ENCODE peak calls at places on chromosomes 12 and 14, in eight cellular contexts. M, Z, Q, K, U, D, T and R are unnamed samples.

GRCh38 chr12:119685375-119685774 is 17.4 kb downstream of the PRKAB1 start:
- DNase-seq in M (no peak), T (no peak), U (no peak), D (no peak), K (no peak), Z (no peak), Q (no peak), R (no peak)

GRCh38 chr14:104150201-104151027 is 12.0 kb downstream of the KIF26A start:
- DNase-seq in M (peak), Q (peak), U (peak), K (peak), T (no peak), Z (peak), D (no peak), R (no peak)

GRCh38 chr14:30915596-30915995 is 41.2 kb downstream of the COCH start:
- DNase-seq in D (no peak), Q (no peak), U (no peak), T (no peak), K (peak), Z (no peak), M (no peak), R (no peak)

GRCh38 chr12:96196781-96197180 is 2.6 kb downstream of the ELK3 start:
- DNase-seq in Z (no peak), Q (no peak), K (peak), D (peak), T (peak), M (no peak), U (no peak), R (no peak)

GRCh38 chr12:29769162-29769820 is 14.5 kb downstream of the TMTC1 start:
- DNase-seq in T (no peak), K (peak), U (no peak), D (no peak), M (no peak), Q (no peak), Z (peak), R (no peak)

GRCh38 chr14:80404413-80404812 is 193.1 kb upstream of the DIO2 start:
- DNase-seq in Z (no peak), M (no peak), Q (peak), K (no peak), D (no peak), T (no peak), U (peak), R (no peak)

GRCh38 chr12:4997939-4998338 is 45.7 kb upstream of the KCNA5 start:
- DNase-seq in K (peak), U (no peak), T (no peak), Z (peak), M (no peak), D (peak), Q (no peak), R (no peak)

GRCh38 chr14:24078146-24078545 is 6.8 kb downstream of the CPNE6 start:
- DNase-seq in D (no peak), Z (no peak), M (no peak), U (no peak), T (no peak), Q (no peak), K (no peak), R (no peak)

GRCh38 chr14:41607966-41608663 is 1.4 kb downstream of the LRFN5 start:
- DNase-seq in U (peak), M (no peak), Z (no peak), Q (peak), K (peak), T (no peak), D (no peak), R (no peak)

GRCh38 chr12:3727877-3728632 is 24.9 kb downstream of the CRACR2A start:
- DNase-seq in T (peak), D (no peak), U (no peak), Z (peak), M (no peak), Q (peak), K (peak), R (no peak)

GRCh38 chr12:106760184-106760531 is 14.3 kb upstream of the RIC8B start:
- DNase-seq in Z (no peak), Q (peak), M (peak), T (no peak), D (peak), U (peak), K (no peak), R (peak)

GRCh38 chr14:99519931-99520421 is 38.8 kb downstream of the CCNK start:
- DNase-seq in Q (no peak), U (peak), T (no peak), Z (no peak), K (no peak), M (no peak), D (no peak), R (no peak)

GRCh38 chr12:113241191-113242017 is 20.1 kb downstream of the TPCN1 start:
- DNase-seq in Q (no peak), T (no peak), M (no peak), U (peak), D (no peak), K (peak), Z (peak), R (no peak)

GRCh38 chr14:103561381-103562134 is 899 bp downstream of the BAG5 start:
- DNase-seq in D (peak), M (no peak), K (peak), Z (no peak), T (peak), Q (peak), U (peak), R (peak)

GRCh38 chr14:70257526-70257925 is 68.8 kb upstream of the SLC8A3 start:
- DNase-seq in D (no peak), K (no peak), Z (no peak), Q (peak), T (peak), M (peak), U (peak), R (peak)

GRCh38 chr12:105385141-105385540 is 54.6 kb downstream of the C12orf75 start:
- DNase-seq in U (peak), T (no peak), Z (no peak), Q (no peak), D (no peak), M (no peak), K (peak), R (no peak)

GRCh38 chr12:113235976-113236375 is 14.7 kb downstream of the TPCN1 start:
- DNase-seq in T (no peak), Q (no peak), M (no peak), Z (no peak), K (no peak), D (peak), U (no peak), R (no peak)

GRCh38 chr12:21657336-21658077 is at the start of gene LDHB:
- DNase-seq in Q (peak), T (peak), D (peak), Z (peak), K (peak), M (peak), U (peak), R (peak)

GRCh38 chr12:55392032-55392795 is 8.1 kb upstream of the OR6C65 start:
- DNase-seq in M (no peak), D (no peak), K (no peak), T (no peak), Q (no peak), Z (no peak), U (peak), R (no peak)

GRCh38 chr14:29548948-29549370 is 378.7 kb downstream of the PRKD1 start:
- DNase-seq in U (no peak), T (no peak), D (no peak), Z (peak), K (peak), Q (peak), M (no peak), R (no peak)

GRCh38 chr12:65878540-65878939 is 54.3 kb downstream of the HMGA2 start:
- DNase-seq in D (no peak), U (peak), T (no peak), Q (peak), Z (no peak), M (no peak), K (no peak), R (no peak)